ENCODE peak calls at places on chromosomes 5 and 9, in five cellular contexts. One of them, this sample, is unnamed.

GRCh38 chr9:125523681-125524080 is 183.3 kb downstream of the MAPKAP1 start:
- DNase-seq in Kasumi-1: no peak
- DNase-seq in ELR: no peak
- DNase-seq in A172: no peak
- DNase-seq in AG04449: no peak
- DNase-seq in this sample: no peak

GRCh38 chr5:180323929-180324632 is 29.1 kb downstream of the GFPT2 start:
- DNase-seq in AG04449: peak
- DNase-seq in A172: no peak
- DNase-seq in Kasumi-1: no peak
- DNase-seq in ELR: no peak
- DNase-seq in this sample: no peak

GRCh38 chr9:126472931-126473330 is 140.8 kb upstream of the LMX1B start:
- DNase-seq in ELR: no peak
- DNase-seq in Kasumi-1: no peak
- DNase-seq in A172: no peak
- DNase-seq in AG04449: no peak
- DNase-seq in this sample: no peak

GRCh38 chr5:44740655-44741054 is 68.1 kb upstream of the MRPS30 start:
- DNase-seq in AG04449: no peak
- DNase-seq in ELR: no peak
- DNase-seq in A172: no peak
- DNase-seq in Kasumi-1: no peak
- DNase-seq in this sample: no peak

GRCh38 chr9:129601082-129601674 is 19.7 kb downstream of the C9orf50 start:
- DNase-seq in Kasumi-1: no peak
- DNase-seq in AG04449: no peak
- DNase-seq in A172: no peak
- DNase-seq in ELR: no peak
- DNase-seq in this sample: no peak

GRCh38 chr9:84667571-84668203 is 1.8 kb upstream of the NTRK2 start:
- DNase-seq in ELR: no peak
- DNase-seq in Kasumi-1: no peak
- DNase-seq in AG04449: no peak
- DNase-seq in A172: no peak
- DNase-seq in this sample: no peak

GRCh38 chr5:54883374-54884194 is 101.8 kb downstream of the ESM1 start:
- DNase-seq in Kasumi-1: no peak
- DNase-seq in AG04449: no peak
- DNase-seq in ELR: peak
- DNase-seq in A172: no peak
- DNase-seq in this sample: no peak

GRCh38 chr9:132235894-132236661 is 74.2 kb downstream of the NTNG2 start:
- DNase-seq in AG04449: no peak
- DNase-seq in ELR: peak
- DNase-seq in Kasumi-1: peak
- DNase-seq in A172: peak
- DNase-seq in this sample: peak

GRCh38 chr5:124289122-124289521 is 457.3 kb downstream of the ZNF608 start:
- DNase-seq in Kasumi-1: no peak
- DNase-seq in ELR: no peak
- DNase-seq in AG04449: no peak
- DNase-seq in A172: no peak
- DNase-seq in this sample: no peak

GRCh38 chr9:73683862-73684591 is 532.4 kb downstream of the ANXA1 start:
- DNase-seq in ELR: peak
- DNase-seq in Kasumi-1: peak
- DNase-seq in A172: peak
- DNase-seq in AG04449: no peak
- DNase-seq in this sample: no peak

GRCh38 chr9:136860933-136861873 is 4.9 kb downstream of the EDF1 start:
- DNase-seq in A172: no peak
- DNase-seq in AG04449: no peak
- DNase-seq in ELR: no peak
- DNase-seq in Kasumi-1: no peak
- DNase-seq in this sample: no peak

GRCh38 chr5:132438931-132439330 is 51.6 kb downstream of the IRF1 start:
- DNase-seq in AG04449: no peak
- DNase-seq in A172: no peak
- DNase-seq in ELR: peak
- DNase-seq in Kasumi-1: no peak
- DNase-seq in this sample: no peak

GRCh38 chr9:133880136-133880535 is 112.0 kb downstream of the VAV2 start:
- DNase-seq in A172: no peak
- DNase-seq in ELR: no peak
- DNase-seq in Kasumi-1: no peak
- DNase-seq in AG04449: no peak
- DNase-seq in this sample: no peak

GRCh38 chr5:61768692-61769281 is 436.7 kb downstream of the ZSWIM6 start:
- DNase-seq in ELR: peak
- DNase-seq in A172: peak
- DNase-seq in Kasumi-1: peak
- DNase-seq in AG04449: no peak
- DNase-seq in this sample: no peak

GRCh38 chr9:121731919-121732318 is 80.5 kb downstream of the DAB2IP start:
- DNase-seq in AG04449: no peak
- DNase-seq in A172: no peak
- DNase-seq in Kasumi-1: no peak
- DNase-seq in ELR: no peak
- DNase-seq in this sample: no peak

GRCh38 chr9:91193658-91194391 is 167.9 kb downstream of the AUH start:
- DNase-seq in A172: peak
- DNase-seq in ELR: peak
- DNase-seq in AG04449: peak
- DNase-seq in Kasumi-1: peak
- DNase-seq in this sample: peak

GRCh38 chr9:76394023-76394895 is at the start of gene RFK:
- DNase-seq in ELR: peak
- DNase-seq in AG04449: peak
- DNase-seq in A172: peak
- DNase-seq in Kasumi-1: peak
- DNase-seq in this sample: peak

GRCh38 chr9:98118640-98119601 is at the start of gene TRIM14:
- DNase-seq in AG04449: no peak
- DNase-seq in A172: peak
- DNase-seq in Kasumi-1: peak
- DNase-seq in ELR: peak
- DNase-seq in this sample: peak

GRCh38 chr9:85215936-85216335 is 525.8 kb downstream of the AGTPBP1 start:
- DNase-seq in AG04449: no peak
- DNase-seq in ELR: no peak
- DNase-seq in A172: no peak
- DNase-seq in Kasumi-1: no peak
- DNase-seq in this sample: no peak

GRCh38 chr5:177590406-177590805 is 1.6 kb upstream of the TMED9 start:
- DNase-seq in Kasumi-1: no peak
- DNase-seq in ELR: no peak
- DNase-seq in AG04449: no peak
- DNase-seq in A172: no peak
- DNase-seq in this sample: no peak

GRCh38 chr5:64210866-64211265 is 45.2 kb downstream of the RNF180 start:
- DNase-seq in A172: peak
- DNase-seq in ELR: peak
- DNase-seq in Kasumi-1: no peak
- DNase-seq in AG04449: peak
- DNase-seq in this sample: no peak

GRCh38 chr5:164868761-164869160 is 1363.3 kb downstream of the MAT2B start:
- DNase-seq in AG04449: no peak
- DNase-seq in Kasumi-1: peak
- DNase-seq in A172: no peak
- DNase-seq in ELR: no peak
- DNase-seq in this sample: no peak

GRCh38 chr9:133778336-133778995 is 40.3 kb upstream of the SARDH start:
- DNase-seq in A172: no peak
- DNase-seq in AG04449: no peak
- DNase-seq in ELR: no peak
- DNase-seq in Kasumi-1: no peak
- DNase-seq in this sample: no peak

GRCh38 chr9:79352322-79352721 is 219.4 kb upstream of the TLE4 start:
- DNase-seq in A172: no peak
- DNase-seq in AG04449: no peak
- DNase-seq in Kasumi-1: no peak
- DNase-seq in ELR: no peak
- DNase-seq in this sample: no peak

This sample was measured in activated T-helper 9 cell treated with anti-CD3 and anti-CD28 coated beads, Interleukin-2, amount 50 U/mL, for 16 hours.